ENCODE peak calls at places on chromosomes 11 and 22, in ten cellular contexts. L is left lung; S is BE2C; B is lower leg skin; R is BJ; Y is CD8-positive, alpha-beta T cell; H is lower lobe of right lung; I is heart right ventricle; A is GM20000; Z is activated CD8-positive, alpha-beta T cell treated with anti-CD3 and anti-CD28 coated beads for 36 hours. N is an unnamed sample.

GRCh38 chr11:128890543-128891409 is at the start of gene KCNJ5:
- DNase-seq in L (peak; percentile 40), S (peak; percentile 28), B (no peak), R (no peak), Y (no peak), H (peak; percentile 59), I (peak; percentile 54), A (no peak), Z (no peak), N (peak; percentile 63)

GRCh38 chr22:49632199-49633009 is 195.3 kb downstream of the BRD1 start:
- DNase-seq in L (no peak), S (peak; percentile 75), B (no peak), R (peak; percentile 0), Y (no peak), H (peak; percentile 51), I (peak; percentile 68), A (peak; percentile 80), Z (peak; percentile 35), N (peak; percentile 45)

GRCh38 chr22:23894710-23895598 is 771 bp downstream of the MIF start:
- DNase-seq in L (peak; percentile 72), S (peak; percentile 85), B (peak; percentile 93), R (no peak), Y (peak; percentile 39), H (peak; percentile 85), I (peak; percentile 58), A (peak; percentile 84), Z (peak; percentile 85), N (peak; percentile 88)

GRCh38 chr22:39178206-39179111 is 26.0 kb upstream of the CBX7 start:
- DNase-seq in L (no peak), S (no peak), B (peak; percentile 75), R (peak; percentile 21), Y (no peak), H (no peak), I (no peak), A (no peak), Z (no peak), N (no peak)

GRCh38 chr22:30881361-30882180 is 87.0 kb downstream of the MORC2 start:
- DNase-seq in L (no peak), S (peak; percentile 63), B (no peak), R (no peak), Y (no peak), H (peak; percentile 34), I (peak; percentile 52), A (no peak), Z (no peak), N (peak; percentile 65)

GRCh38 chr11:78444726-78445125 is 27.1 kb upstream of the GAB2 start:
- DNase-seq in L (no peak), S (no peak), B (no peak), R (no peak), Y (no peak), H (no peak), I (no peak), A (no peak), Z (no peak), N (no peak)

GRCh38 chr22:45680932-45681700 is 9.5 kb downstream of the ATXN10 start:
- DNase-seq in L (no peak), S (no peak), B (no peak), R (no peak), Y (no peak), H (no peak), I (no peak), A (no peak), Z (no peak), N (no peak)

GRCh38 chr11:17256512-17256911 is 20.0 kb upstream of the NUCB2 start:
- DNase-seq in L (no peak), S (no peak), B (no peak), R (peak; percentile 84), Y (no peak), H (no peak), I (no peak), A (no peak), Z (no peak), N (no peak)

GRCh38 chr11:17929171-17929570 is 83.7 kb downstream of the SERGEF start:
- DNase-seq in L (no peak), S (no peak), B (no peak), R (no peak), Y (no peak), H (no peak), I (no peak), A (no peak), Z (no peak), N (no peak)

GRCh38 chr11:122676638-122677037 is 21.1 kb downstream of the UBASH3B start:
- DNase-seq in L (no peak), S (no peak), B (no peak), R (no peak), Y (no peak), H (no peak), I (no peak), A (no peak), Z (peak; percentile 68), N (no peak)

GRCh38 chr11:120121336-120121735 is 16.6 kb downstream of the TRIM29 start:
- DNase-seq in L (no peak), S (no peak), B (no peak), R (no peak), Y (no peak), H (no peak), I (no peak), A (no peak), Z (no peak), N (no peak)

GRCh38 chr22:19823191-19823590 is 31.5 kb downstream of the GNB1L start:
- DNase-seq in L (peak; percentile 26), S (no peak), B (peak; percentile 64), R (no peak), Y (no peak), H (peak; percentile 36), I (no peak), A (no peak), Z (no peak), N (no peak)

GRCh38 chr11:127890026-127890611 is 697.2 kb downstream of the ETS1 start:
- DNase-seq in L (no peak), S (no peak), B (no peak), R (peak; percentile 21), Y (no peak), H (no peak), I (no peak), A (no peak), Z (no peak), N (no peak)

GRCh38 chr11:87022738-87023137 is 15.0 kb upstream of the TMEM135 start:
- DNase-seq in L (no peak), S (no peak), B (no peak), R (no peak), Y (no peak), H (no peak), I (no peak), A (no peak), Z (no peak), N (no peak)

GRCh38 chr11:129280027-129280811 is 88.1 kb upstream of the ARHGAP32 start:
- DNase-seq in L (no peak), S (no peak), B (no peak), R (no peak), Y (no peak), H (no peak), I (no peak), A (no peak), Z (peak; percentile 62), N (peak; percentile 22)

GRCh38 chr11:125264091-125265022 is 99.8 kb downstream of the PKNOX2 start:
- DNase-seq in L (no peak), S (no peak), B (no peak), R (no peak), Y (no peak), H (no peak), I (no peak), A (no peak), Z (no peak), N (no peak)

DNA sequence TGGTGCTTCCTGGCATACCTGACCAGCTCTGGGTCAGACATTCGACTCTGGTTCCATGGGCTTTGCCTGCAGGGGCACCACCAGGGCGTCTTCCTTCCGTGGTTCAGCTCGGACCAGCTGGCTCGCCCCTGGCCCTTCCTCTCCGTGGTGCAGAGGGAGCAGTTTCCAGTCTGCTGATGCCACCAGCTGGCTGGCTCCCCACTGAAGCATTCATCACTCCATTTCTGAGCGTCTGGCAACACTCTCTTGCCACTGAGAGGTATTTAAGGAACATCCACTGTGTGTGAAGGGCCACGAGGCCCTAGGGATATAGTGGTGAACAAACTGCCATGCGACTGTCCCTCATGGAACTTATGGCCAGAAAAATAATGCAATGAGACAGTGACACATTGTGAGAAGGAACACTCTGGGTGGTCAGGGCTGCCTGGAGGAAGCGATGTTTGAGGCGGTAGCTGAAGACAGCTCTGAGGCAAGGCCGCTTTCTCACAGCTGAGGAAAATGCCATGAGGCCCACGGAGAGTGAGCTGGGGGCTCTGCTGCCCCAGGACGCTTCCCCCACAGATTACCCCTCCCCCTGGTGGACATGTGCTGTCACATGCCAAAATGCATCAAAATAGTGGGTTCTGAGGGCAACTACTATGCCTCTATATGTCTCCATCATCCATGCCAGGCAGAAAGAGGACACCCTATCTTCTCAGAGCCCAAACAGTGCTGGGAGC is 44.9 kb upstream of the ARFGAP3 start:
- DNase-seq in L (no peak), S (no peak), B (no peak), R (no peak), Y (no peak), H (no peak), I (peak; percentile 61), A (no peak), Z (no peak), N (no peak)
- TF ChIP-seq CTCF in L (peak; percentile 6), S (peak; percentile 43), B (no peak), R (peak; percentile 15), Y (no peak), H (peak; percentile 19), I (no peak), A (peak; percentile 13), Z (peak; percentile 29), N (no peak)

GRCh38 chr11:116415095-116415494 is 357.7 kb downstream of the BUD13 start:
- DNase-seq in L (no peak), S (no peak), B (no peak), R (no peak), Y (no peak), H (no peak), I (no peak), A (no peak), Z (no peak), N (no peak)
- TF ChIP-seq CTCF in L (no peak), S (no peak), B (no peak), R (no peak), Y (no peak), H (no peak), I (no peak), A (no peak), Z (no peak), N (no peak)

GRCh38 chr11:59918494-59918893 is 19.7 kb upstream of the OOSP1 start:
- DNase-seq in L (no peak), S (no peak), B (no peak), R (no peak), Y (no peak), H (no peak), I (no peak), A (no peak), Z (no peak), N (no peak)

GRCh38 chr11:59923813-59924212 is 14.4 kb upstream of the OOSP1 start:
- DNase-seq in L (no peak), S (no peak), B (no peak), R (no peak), Y (no peak), H (no peak), I (no peak), A (no peak), Z (no peak), N (no peak)

GRCh38 chr11:59918987-59919589 is 19.1 kb upstream of the OOSP1 start:
- DNase-seq in L (no peak), S (peak; percentile 15), B (no peak), R (no peak), Y (no peak), H (no peak), I (no peak), A (no peak), Z (peak; percentile 58), N (no peak)
- TF ChIP-seq CTCF in L (peak; percentile 29), S (peak; percentile 40), B (no peak), R (peak; percentile 46), Y (no peak), H (peak; percentile 35), I (no peak), A (peak; percentile 46), Z (peak; percentile 49), N (peak; percentile 42)

GRCh38 chr11:117445097-117445658 is 117.5 kb downstream of the CEP164 start:
- DNase-seq in L (no peak), S (peak; percentile 82), B (no peak), R (no peak), Y (no peak), H (no peak), I (no peak), A (no peak), Z (no peak), N (no peak)
- TF ChIP-seq CTCF in L (no peak), S (no peak), B (no peak), R (no peak), Y (no peak), H (no peak), I (no peak), A (no peak), Z (no peak), N (no peak)